ENCODE peak calls at places on chromosomes 11 and 22, in four cellular contexts. U is stimulated activated CD4-positive, alpha-beta T cell treated with anti-CD3 and anti-CD28 coated beads, Interleukin-15, amount 100 ng/mL, for 48 hours; O is effector CD4-positive, alpha-beta T cell; H is GM12865. G is an unnamed sample.

GRCh38 chr11:117328414-117329010 is 858 bp downstream of the CEP164 start:
- DNase-seq in O (no peak), H (peak; percentile 29), U (no peak), G (no peak)

GRCh38 chr22:17742528-17742902 is 31.8 kb downstream of the BID start:
- DNase-seq in O (peak; percentile 56), U (peak; percentile 47), H (peak; percentile 91), G (peak; percentile 32)

GRCh38 chr11:123351375-123351774 is 78.7 kb upstream of the GRAMD1B start:
- DNase-seq in H (no peak), U (no peak), O (no peak), G (no peak)

GRCh38 chr22:29700949-29701927 is 18.6 kb upstream of the CABP7 start:
- DNase-seq in U (no peak), O (no peak), H (peak; percentile 19), G (no peak)

GRCh38 chr11:73372371-73372993 is 3.7 kb upstream of the RELT start:
- DNase-seq in U (no peak), O (no peak), H (peak; percentile 37), G (no peak)

GRCh38 chr11:120471131-120471530 is 40.4 kb upstream of the GRIK4 start:
- DNase-seq in U (no peak), H (no peak), O (no peak), G (no peak)

GRCh38 chr22:40216041-40216756 is 38.5 kb downstream of the TNRC6B start:
- DNase-seq in O (no peak), H (peak; percentile 72), U (no peak), G (peak; percentile 39)

GRCh38 chr11:44618561-44619425 is 53.3 kb downstream of the CD82 start:
- DNase-seq in O (no peak), H (no peak), U (no peak), G (no peak)

GRCh38 chr11:115437902-115438575 is 66.2 kb downstream of the CADM1 start:
- DNase-seq in U (no peak), H (no peak), O (no peak), G (no peak)

GRCh38 chr11:1158681-1159525 is 1.1 kb downstream of the MUC5AC start:
- DNase-seq in U (no peak), O (no peak), H (no peak), G (no peak)

GRCh38 chr11:1531418-1531817 is 40.7 kb downstream of the DUSP8 start:
- DNase-seq in U (no peak), H (no peak), O (no peak), G (no peak)

GRCh38 chr11:14520902-14521151 is 641 bp upstream of the PSMA1 start:
- DNase-seq in H (peak; percentile 13), U (no peak), O (no peak), G (no peak)

GRCh38 chr11:18392434-18393321 is 1.7 kb upstream of the LDHA start:
- DNase-seq in O (no peak), U (no peak), H (peak; percentile 32), G (no peak)

GRCh38 chr22:48574776-48575566 is 1252.7 kb downstream of the BRD1 start:
- DNase-seq in O (no peak), H (no peak), U (peak; percentile 18), G (no peak)

GRCh38 chr11:62399868-62400245 is 19.0 kb upstream of the SCGB1A1 start:
- DNase-seq in H (no peak), O (no peak), U (no peak), G (no peak)

GRCh38 chr11:130070829-130071205 is 1.1 kb downstream of the APLP2 start:
- DNase-seq in O (no peak), H (no peak), U (no peak), G (no peak)

GRCh38 chr22:37519268-37520195 is at the start of gene CARD10:
- DNase-seq in H (no peak), O (no peak), U (no peak), G (no peak)

GRCh38 chr22:40238425-40239344 is 61.0 kb downstream of the TNRC6B start:
- DNase-seq in O (peak; percentile 6), U (no peak), H (peak; percentile 53), G (peak; percentile 56)

GRCh38 chr22:37431366-37431765 is 4.1 kb upstream of the ELFN2 start:
- DNase-seq in H (no peak), U (no peak), O (no peak), G (no peak)

GRCh38 chr11:27717801-27718229 is 17.6 kb upstream of the BDNF start:
- DNase-seq in O (no peak), U (no peak), H (no peak), G (no peak)

GRCh38 chr11:70915158-70915795 is 337.1 kb downstream of the SHANK2 start:
- DNase-seq in O (no peak), U (no peak), H (no peak), G (no peak)

GRCh38 chr22:39173787-39174497 is 21.5 kb upstream of the CBX7 start:
- DNase-seq in O (peak; percentile 30), U (no peak), H (no peak), G (no peak)

GRCh38 chr22:24133187-24133965 is 47.9 kb upstream of the SUSD2 start:
- DNase-seq in H (no peak), U (no peak), O (peak; percentile 23), G (no peak)

GRCh38 chr22:30228509-30229359 is 17.8 kb downstream of the LIF start:
- DNase-seq in H (no peak), O (no peak), U (no peak), G (no peak)

GRCh38 chr11:8732748-8733241 is 50.2 kb downstream of the RPL27A start:
- DNase-seq in O (no peak), H (no peak), U (no peak), G (no peak)

GRCh38 chr11:116702772-116703360 is 69.9 kb downstream of the BUD13 start:
- DNase-seq in U (no peak), O (no peak), H (no peak), G (no peak)

GRCh38 chr11:132728026-132728425 is 804.3 kb downstream of the OPCML start:
- DNase-seq in H (no peak), O (no peak), U (no peak), G (no peak)

GRCh38 chr11:19987243-19987870 is 172.9 kb downstream of the DBX1 start:
- DNase-seq in U (no peak), H (no peak), O (no peak), G (no peak)

GRCh38 chr22:20418211-20418788 is 19.3 kb downstream of the SCARF2 start:
- DNase-seq in U (peak; percentile 39), O (peak; percentile 67), H (peak; percentile 80), G (peak; percentile 53)

GRCh38 chr11:35040221-35040942 is 98.6 kb upstream of the CD44 start:
- DNase-seq in O (peak; percentile 68), H (peak; percentile 87), U (peak; percentile 51), G (peak; percentile 70)